ENCODE peak calls at places on chromosomes 7 and 10, in six cellular contexts. Y, H, C, Q, W and K are unnamed samples.

GRCh38 chr7:77696643-77697534 is 630 bp downstream of the RSBN1L start:
- DNase-seq in Y (peak), H (no peak), C (peak), Q (no peak), W (peak), K (no peak)

GRCh38 chr10:42973870-42974692 is 102.8 kb upstream of the RET start:
- DNase-seq in Y (no peak), H (no peak), C (no peak), Q (no peak), W (no peak), K (no peak)

GRCh38 chr10:128596906-128597305 is 470.7 kb upstream of the MKI67 start:
- DNase-seq in Y (no peak), H (no peak), C (no peak), Q (no peak), W (no peak), K (no peak)

GRCh38 chr10:14365231-14365744 is 34.6 kb upstream of the FRMD4A start:
- DNase-seq in Y (no peak), H (no peak), C (no peak), Q (no peak), W (no peak), K (no peak)

GRCh38 chr10:11209810-11210141 is 192.1 kb downstream of the CELF2 start:
- DNase-seq in Y (no peak), H (no peak), C (no peak), Q (no peak), W (no peak), K (no peak)

GRCh38 chr10:10786334-10787090 is 231.2 kb upstream of the CELF2 start:
- DNase-seq in Y (no peak), H (no peak), C (no peak), Q (no peak), W (no peak), K (no peak)

GRCh38 chr7:88217675-88218427 is 2.0 kb downstream of the SRI start:
- DNase-seq in Y (no peak), H (peak), C (peak), Q (no peak), W (no peak), K (no peak)

GRCh38 chr7:8065356-8065813 is 96.8 kb downstream of the GLCCI1 start:
- DNase-seq in Y (no peak), H (no peak), C (no peak), Q (no peak), W (no peak), K (no peak)

GRCh38 chr7:157544980-157545680 is 208.3 kb downstream of the DNAJB6 start:
- DNase-seq in Y (no peak), H (no peak), C (no peak), Q (no peak), W (no peak), K (no peak)

GRCh38 chr10:73875139-73875475 is 752 bp upstream of the CAMK2G start:
- DNase-seq in Y (no peak), H (no peak), C (no peak), Q (no peak), W (no peak), K (no peak)

GRCh38 chr10:118483496-118483895 is 112.0 kb downstream of the PRLHR start:
- DNase-seq in Y (no peak), H (no peak), C (peak), Q (no peak), W (no peak), K (no peak)

GRCh38 chr7:64612452-64612851 is 49.6 kb upstream of the ZNF680 start:
- DNase-seq in Y (no peak), H (no peak), C (no peak), Q (no peak), W (no peak), K (no peak)

GRCh38 chr7:81780914-81781693 is 11.3 kb upstream of the HGF start:
- DNase-seq in Y (no peak), H (no peak), C (no peak), Q (no peak), W (no peak), K (no peak)

GRCh38 chr7:44287488-44288380 is 37.7 kb downstream of the CAMK2B start:
- DNase-seq in Y (no peak), H (no peak), C (no peak), Q (no peak), W (peak), K (no peak)

GRCh38 chr7:150335101-150335773 is 6.2 kb downstream of the RARRES2 start:
- DNase-seq in Y (no peak), H (no peak), C (peak), Q (no peak), W (no peak), K (no peak)

GRCh38 chr10:120987359-120987758 is 136.2 kb downstream of the WDR11 start:
- DNase-seq in Y (no peak), H (no peak), C (no peak), Q (no peak), W (no peak), K (no peak)

GRCh38 chr7:99837649-99838361 is 10.0 kb downstream of the CYP3A43 start:
- DNase-seq in Y (peak), H (peak), C (no peak), Q (no peak), W (no peak), K (no peak)

GRCh38 chr7:3159445-3159844 is 115.8 kb upstream of the CARD11 start:
- DNase-seq in Y (no peak), H (no peak), C (no peak), Q (no peak), W (no peak), K (no peak)

GRCh38 chr7:30771859-30772429 is 727 bp downstream of the MINDY4 start:
- DNase-seq in Y (no peak), H (no peak), C (peak), Q (no peak), W (peak), K (no peak)

GRCh38 chr10:11849908-11850307 is 26.8 kb downstream of the PROSER2 start:
- DNase-seq in Y (no peak), H (no peak), C (no peak), Q (no peak), W (no peak), K (no peak)

GRCh38 chr10:3527144-3527543 is 257.9 kb downstream of the KLF6 start:
- DNase-seq in Y (no peak), H (no peak), C (no peak), Q (no peak), W (no peak), K (no peak)
- H3K4me2 ChIP-seq in Y (no peak), H (no peak), C (no peak), Q (no peak), W (peak), K (no peak)

GRCh38 chr7:24441331-24442059 is 131.8 kb upstream of the PALS2 start:
- DNase-seq in Y (no peak), H (no peak), C (no peak), Q (no peak), W (no peak), K (no peak)
- TF ChIP-seq SIN3A in Y (no peak), H (no peak), C (no peak), Q (no peak), W (no peak), K (no peak)

GRCh38 chr10:62040896-62041295 is 139.4 kb downstream of the ARID5B start:
- DNase-seq in Y (no peak), H (no peak), C (no peak), Q (no peak), W (no peak), K (no peak)
- H3K4me2 ChIP-seq in Y (no peak), H (no peak), C (no peak), Q (no peak), W (no peak), K (no peak)

GRCh38 chr10:7605565-7606295 is 61.0 kb downstream of the ITIH5 start:
- DNase-seq in Y (no peak), H (no peak), C (no peak), Q (no peak), W (no peak), K (no peak)
- TF ChIP-seq SIN3A in Y (no peak), H (no peak), C (no peak), Q (no peak), W (no peak), K (no peak)

DNA sequence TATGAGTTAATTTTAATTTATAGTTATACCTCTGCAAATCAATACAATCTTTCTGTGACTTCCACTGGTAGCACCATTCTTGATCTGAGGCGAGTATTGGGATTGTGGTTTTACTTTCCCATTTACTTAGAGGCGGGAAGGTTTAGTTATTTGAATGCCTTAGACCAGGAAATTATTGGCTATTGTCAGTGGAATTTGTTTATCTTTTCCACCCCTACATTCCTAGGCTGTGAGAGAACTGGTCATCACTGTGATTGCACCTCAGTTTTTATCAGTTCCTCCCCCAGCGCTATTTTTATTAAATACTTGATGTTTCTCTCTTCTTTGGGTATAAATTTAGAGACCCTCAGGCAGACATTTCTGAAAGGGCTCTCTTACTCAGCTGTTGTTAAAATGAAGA is 29.9 kb downstream of the CDK14 start:
- DNase-seq in Y (no peak), H (no peak), C (no peak), Q (no peak), W (no peak), K (no peak)
- H3K4me2 ChIP-seq in Y (no peak), H (no peak), C (no peak), Q (peak), W (peak), K (peak)

GRCh38 chr7:151764056-151764920 is 112.6 kb downstream of the PRKAG2 start:
- DNase-seq in Y (no peak), H (no peak), C (no peak), Q (no peak), W (no peak), K (no peak)

GRCh38 chr7:151762501-151763245 is 114.2 kb downstream of the PRKAG2 start:
- DNase-seq in Y (no peak), H (no peak), C (no peak), Q (no peak), W (no peak), K (no peak)

GRCh38 chr7:151761957-151762356 is 115.0 kb downstream of the PRKAG2 start:
- DNase-seq in Y (no peak), H (no peak), C (no peak), Q (no peak), W (no peak), K (no peak)

GRCh38 chr7:151761256-151761655 is 115.7 kb downstream of the PRKAG2 start:
- DNase-seq in Y (no peak), H (no peak), C (peak), Q (no peak), W (no peak), K (no peak)

GRCh38 chr7:151763420-151763984 is 113.4 kb downstream of the PRKAG2 start:
- DNase-seq in Y (no peak), H (no peak), C (no peak), Q (no peak), W (peak), K (no peak)
- TF ChIP-seq SIN3A in Y (no peak), H (no peak), C (no peak), Q (no peak), W (no peak), K (no peak)

GRCh38 chr10:1477578-1477977 is 259.7 kb downstream of the ADARB2 start:
- DNase-seq in Y (no peak), H (no peak), C (no peak), Q (no peak), W (no peak), K (no peak)
- H3K4me2 ChIP-seq in Y (no peak), H (no peak), C (no peak), Q (no peak), W (no peak), K (no peak)

GRCh38 chr7:134315679-134316538 is 821 bp downstream of the SLC35B4 start:
- DNase-seq in Y (no peak), H (no peak), C (no peak), Q (no peak), W (peak), K (no peak)
- TF ChIP-seq SIN3A in Y (no peak), H (no peak), C (no peak), Q (no peak), W (no peak), K (no peak)